ENCODE peak calls at places on chromosomes 11 and 22, in six cellular contexts. K is neural progenitor cell, M is SK-N-SH, J is OCI-LY7, G is GM23248, R is GM23338. I is an unnamed sample.

GRCh38 chr11:113593698-113594308 is 112.3 kb downstream of the TMPRSS5 start:
- DNase-seq in J (no peak), R (no peak), G (peak), K (no peak), M (no peak), I (no peak)

GRCh38 chr11:4123218-4123617 is 28.6 kb downstream of the RRM1 start:
- DNase-seq in J (no peak), K (no peak), R (no peak), G (no peak), M (no peak), I (no peak)

GRCh38 chr11:58286249-58286648 is 18.2 kb upstream of the OR10W1 start:
- DNase-seq in R (peak), J (peak), M (peak), K (peak), G (peak), I (peak)

GRCh38 chr22:48675141-48675827 is 1152.4 kb downstream of the BRD1 start:
- DNase-seq in G (no peak), K (no peak), M (no peak), J (no peak), R (no peak), I (no peak)

GRCh38 chr11:75350743-75351540 is 519 bp downstream of the ARRB1 start:
- DNase-seq in G (peak), J (no peak), M (peak), R (peak), K (peak), I (no peak)

GRCh38 chr11:10539339-10539738 is 1.6 kb downstream of the RNF141 start:
- DNase-seq in M (no peak), G (peak), R (no peak), K (no peak), J (no peak), I (no peak)

GRCh38 chr11:22666320-22666699 is at the start of gene GAS2:
- DNase-seq in G (no peak), J (no peak), K (no peak), M (no peak), R (peak), I (no peak)

GRCh38 chr11:48880021-48880441 is 103.7 kb downstream of the TRIM51G start:
- DNase-seq in G (no peak), M (no peak), K (no peak), J (no peak), R (no peak), I (no peak)

GRCh38 chr11:34749666-34750659 is 129.1 kb downstream of the EHF start:
- DNase-seq in K (no peak), G (peak), R (no peak), J (no peak), M (no peak), I (peak)

GRCh38 chr11:86524603-86525352 is 147.6 kb downstream of the ME3 start:
- DNase-seq in J (no peak), K (no peak), M (peak), G (peak), R (no peak), I (peak)

GRCh38 chr11:72641900-72642814 is 32.1 kb downstream of the PDE2A start:
- DNase-seq in M (peak), K (peak), J (no peak), R (peak), G (peak), I (peak)

GRCh38 chr22:31906569-31906968 is 37.8 kb upstream of the YWHAH start:
- DNase-seq in M (no peak), G (no peak), J (no peak), K (no peak), R (no peak), I (no peak)

GRCh38 chr11:76642341-76642740 is 28.2 kb downstream of the LRRC32 start:
- DNase-seq in J (no peak), R (no peak), K (no peak), G (no peak), M (no peak), I (no peak)

GRCh38 chr11:126378763-126379162 is 23.3 kb downstream of the ST3GAL4 start:
- DNase-seq in R (no peak), M (no peak), K (no peak), G (no peak), J (no peak), I (no peak)

GRCh38 chr11:126383301-126384052 is 28.0 kb downstream of the ST3GAL4 start:
- DNase-seq in R (no peak), K (no peak), G (no peak), M (no peak), J (no peak), I (no peak)

GRCh38 chr11:126384053-126384335 is 28.5 kb downstream of the ST3GAL4 start:
- DNase-seq in R (no peak), J (no peak), M (no peak), G (no peak), K (no peak), I (no peak)

GRCh38 chr11:126384449-126385070 is 29.1 kb downstream of the ST3GAL4 start:
- DNase-seq in M (no peak), K (no peak), G (no peak), J (no peak), R (no peak), I (no peak)

GRCh38 chr11:126380909-126381308 is 25.4 kb downstream of the ST3GAL4 start:
- DNase-seq in J (no peak), R (no peak), M (no peak), G (no peak), K (no peak), I (no peak)
- TF ChIP-seq EZH2phosphoT487 in J (no peak), R (no peak), M (no peak), G (no peak), K (no peak), I (no peak)

GRCh38 chr11:46551261-46551660 is 42.6 kb downstream of the AMBRA1 start:
- DNase-seq in J (no peak), K (no peak), R (no peak), M (no peak), G (no peak), I (no peak)

GRCh38 chr11:46557684-46558151 is 36.1 kb downstream of the AMBRA1 start:
- DNase-seq in J (no peak), K (no peak), G (peak), R (no peak), M (no peak), I (peak)

GRCh38 chr11:46554205-46555162 is 39.3 kb downstream of the AMBRA1 start:
- DNase-seq in J (no peak), G (peak), R (peak), M (no peak), K (peak), I (peak)

GRCh38 chr11:46555269-46556054 is 38.4 kb downstream of the AMBRA1 start:
- DNase-seq in J (no peak), R (no peak), G (peak), K (no peak), M (no peak), I (no peak)

GRCh38 chr11:46553746-46554204 is 40.0 kb downstream of the AMBRA1 start:
- DNase-seq in M (no peak), G (peak), K (no peak), J (no peak), R (no peak), I (peak)
- H3K4me3 ChIP-seq in M (no peak), G (peak), K (no peak), J (no peak), R (no peak), I (no peak)

GRCh38 chr11:30312243-30312642 is 10.7 kb upstream of the ARL14EP start:
- DNase-seq in M (no peak), G (no peak), J (no peak), K (no peak), R (no peak), I (no peak)

GRCh38 chr11:30310623-30311022 is 12.3 kb upstream of the ARL14EP start:
- DNase-seq in R (no peak), K (no peak), J (no peak), G (no peak), M (no peak), I (no peak)

GRCh38 chr11:30314625-30315024 is 8.3 kb upstream of the ARL14EP start:
- DNase-seq in K (no peak), R (peak), G (peak), M (no peak), J (no peak), I (peak)

GRCh38 chr11:30313580-30313979 is 9.3 kb upstream of the ARL14EP start:
- DNase-seq in J (no peak), R (no peak), G (peak), M (no peak), K (no peak), I (no peak)

DNA sequence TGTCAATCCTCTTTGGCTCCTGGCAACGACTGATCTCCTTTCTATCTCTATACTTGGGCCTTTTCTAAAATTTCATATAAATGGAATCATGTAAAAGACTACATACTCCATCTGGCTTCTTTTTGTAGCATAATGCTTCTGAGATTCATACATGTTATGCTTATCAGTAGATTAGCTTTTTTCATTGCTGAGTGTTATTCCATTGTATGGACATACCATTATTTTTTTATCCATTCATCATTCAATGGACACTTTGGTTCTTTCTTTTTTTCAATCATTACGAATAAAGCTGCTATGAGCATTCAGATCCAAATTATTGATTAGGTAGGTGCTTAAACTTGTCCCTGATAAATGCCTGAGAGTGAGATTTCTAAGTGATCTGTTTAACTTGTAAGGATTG is 11.7 kb upstream of the ARL14EP start:
- DNase-seq in G (no peak), J (no peak), R (no peak), K (no peak), M (no peak), I (no peak)
- H2AFZ ChIP-seq in G (no peak), J (no peak), R (no peak), K (no peak), M (no peak), I (no peak)

DNA sequence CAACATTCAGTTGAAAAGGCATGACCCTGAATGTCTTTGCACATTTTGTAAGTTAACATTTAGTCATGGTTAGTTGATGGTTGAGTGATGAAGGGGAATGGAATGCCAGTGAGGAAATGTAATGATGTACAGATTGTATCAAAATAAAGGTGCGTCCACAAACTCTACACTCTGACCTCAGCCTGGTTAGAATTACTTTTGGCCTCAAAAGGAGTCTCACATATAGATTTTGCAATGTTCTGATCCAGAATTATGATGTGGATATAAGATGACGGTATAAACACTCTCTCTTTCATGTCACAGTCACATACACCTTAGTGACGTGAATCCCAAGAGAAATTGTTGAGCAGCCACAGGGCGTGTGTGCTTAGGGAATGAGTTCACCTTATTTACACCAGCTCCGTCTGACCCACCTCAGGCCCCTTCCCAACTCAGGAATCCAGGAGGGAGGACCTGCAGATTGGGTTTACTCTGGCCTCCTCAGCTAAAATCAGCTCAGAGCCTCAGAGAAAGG is 100.1 kb downstream of the RDX start:
- DNase-seq in J (no peak), M (no peak), R (no peak), K (no peak), G (peak), I (peak)
- TF ChIP-seq EZH2phosphoT487 in J (no peak), M (no peak), R (no peak), K (no peak), G (no peak), I (no peak)

DNA sequence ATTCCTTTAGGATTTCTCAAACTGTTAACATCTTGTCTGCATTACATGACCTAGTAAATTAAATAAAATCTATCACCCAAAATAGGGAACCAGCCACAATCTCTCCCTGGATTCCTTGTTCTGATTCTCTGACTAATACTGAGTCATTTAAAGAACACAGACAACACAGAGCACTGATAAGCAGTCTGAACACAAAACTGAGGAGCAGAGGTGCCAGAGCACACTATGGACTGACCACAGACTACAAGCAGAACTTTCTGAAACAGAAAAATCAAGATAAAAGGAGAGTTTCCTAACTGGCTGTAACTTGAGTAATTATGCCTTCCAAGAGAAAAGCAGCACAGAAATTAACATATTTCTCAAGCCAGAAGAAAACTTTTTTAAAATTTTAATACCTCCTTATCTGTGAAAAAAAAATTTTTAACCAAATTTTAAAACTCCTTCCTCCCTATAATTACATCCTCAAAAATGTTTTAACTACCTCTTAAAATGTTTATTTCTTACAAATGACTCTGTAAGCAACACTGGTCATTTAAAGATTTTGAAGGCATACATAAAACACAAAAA is 128.9 kb downstream of the SGSM3 start:
- DNase-seq in R (no peak), J (no peak), G (peak), K (no peak), M (peak), I (peak)
- H3K4me3 ChIP-seq in R (no peak), J (no peak), G (peak), K (no peak), M (no peak), I (no peak)

DNA sequence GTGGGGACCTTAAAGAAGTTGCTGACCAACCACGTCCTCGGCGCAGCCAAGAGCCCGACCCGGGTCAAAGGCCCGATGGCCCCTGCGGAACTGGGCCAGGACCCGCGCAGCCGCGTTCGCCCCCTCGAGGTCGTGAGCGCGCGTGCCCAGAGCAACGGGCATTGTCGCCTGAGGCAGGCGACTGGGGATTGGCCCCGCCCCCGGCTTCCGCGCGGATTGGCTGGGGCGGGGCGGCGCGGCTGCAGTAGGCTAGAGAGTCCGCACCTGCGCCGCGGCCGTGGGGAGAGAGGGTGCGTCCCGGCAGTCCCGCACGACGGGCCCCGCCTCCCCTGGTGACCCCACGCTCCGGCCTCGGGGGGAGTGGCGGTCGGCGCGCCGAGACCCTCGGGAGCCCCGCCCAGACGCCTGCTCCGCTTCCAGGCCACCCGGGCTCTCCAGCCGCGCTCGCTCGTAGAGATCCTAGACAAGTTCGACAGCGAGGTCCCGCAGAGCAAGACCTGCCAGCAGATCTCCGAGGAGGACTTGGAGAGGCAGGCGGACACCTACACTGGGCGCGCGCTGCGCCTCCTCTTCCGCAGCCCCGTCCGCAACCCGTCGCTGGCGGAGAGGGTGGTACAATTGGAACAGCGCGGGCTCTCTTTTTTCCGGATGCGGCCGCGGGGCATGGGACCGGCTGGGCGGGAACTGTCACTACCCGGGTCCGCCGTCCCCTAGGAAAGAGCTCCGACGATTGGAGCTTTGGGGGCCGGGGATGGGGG is 8.3 kb upstream of the PPIL2 start:
- DNase-seq in R (peak), J (peak), K (peak), M (peak), G (peak), I (peak)
- H2AFZ ChIP-seq in R (peak), J (peak), K (no peak), M (peak), G (peak), I (peak)

DNA sequence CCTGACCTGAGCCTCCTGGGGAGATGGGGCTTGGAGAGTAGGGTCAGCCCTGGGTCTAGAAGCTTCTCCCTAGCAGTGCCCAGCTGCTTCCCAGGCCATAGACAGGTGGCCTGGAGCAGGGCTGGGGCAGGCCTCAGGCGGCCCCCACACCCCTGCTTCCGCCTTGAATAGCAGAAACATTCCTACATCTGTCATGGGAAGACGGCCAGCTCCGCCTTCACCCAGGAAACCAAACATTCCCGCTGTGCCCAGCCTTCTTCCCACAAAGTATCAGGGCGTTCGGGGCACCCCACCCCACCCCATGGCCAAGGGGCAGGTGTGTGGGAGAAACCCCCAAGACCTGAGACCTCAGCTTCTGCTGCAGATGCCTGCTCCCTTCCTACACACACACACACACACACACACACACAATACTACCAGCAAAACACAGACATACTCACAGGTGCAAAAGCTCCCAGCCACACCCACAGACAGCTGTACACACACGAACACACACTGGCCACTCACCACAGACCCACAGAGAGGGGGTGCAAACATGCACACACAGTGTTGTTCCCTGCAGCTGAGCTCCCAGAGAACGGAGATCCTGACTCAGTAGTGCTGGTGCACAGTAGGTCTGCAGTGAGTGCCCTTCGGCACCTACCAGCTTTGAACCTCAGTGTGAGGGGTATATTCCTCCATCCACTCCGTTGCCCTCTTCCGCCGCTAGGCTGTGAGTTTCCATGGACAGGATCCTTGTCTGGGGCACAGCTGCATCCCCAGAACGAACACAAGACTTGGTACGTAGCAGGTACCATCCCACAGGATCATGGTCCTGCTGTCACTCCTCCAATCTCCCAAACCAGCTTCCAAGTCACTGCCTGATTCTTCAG is 37.4 kb downstream of the PDGFB start:
- DNase-seq in R (no peak), J (no peak), G (no peak), K (no peak), M (no peak), I (no peak)
- TF ChIP-seq EZH2phosphoT487 in R (no peak), J (no peak), G (no peak), K (no peak), M (no peak), I (no peak)

DNA sequence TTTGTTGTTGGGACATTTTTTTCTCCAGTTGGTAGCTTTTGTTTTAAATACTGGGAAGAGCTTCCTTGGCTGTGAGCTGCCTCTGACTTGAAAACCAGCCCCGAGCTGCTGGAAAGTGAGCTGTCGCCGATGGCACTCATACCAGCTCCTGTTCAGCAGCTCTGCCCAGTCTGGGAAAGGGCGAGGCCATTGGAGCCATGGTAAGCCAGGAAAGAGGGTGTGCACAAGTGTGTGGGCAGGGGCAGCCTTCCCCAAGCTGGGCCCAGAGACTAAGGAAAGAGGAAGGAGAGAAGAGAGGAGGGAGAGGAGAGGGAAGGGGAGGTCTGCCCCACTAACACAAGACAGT is 3.2 kb upstream of the FLI1 start:
- DNase-seq in M (no peak), R (peak), G (peak), J (no peak), K (peak), I (no peak)
- H3K4me3 ChIP-seq in M (no peak), R (peak), G (peak), J (no peak), K (no peak), I (no peak)

I was measured in hepatocyte.